ENCODE peak calls at places on chromosomes 16 and 17, in five cellular contexts. R is pancreas, D is kidney, W is cardiac muscle cell, G is stomach. O is an unnamed sample. For H3K4me1, the result is how much of the 10 kb centered on the place peaks cover.

GRCh38 chr16:19601083-19601976 is 45.8 kb downstream of the VPS35L start:
- DNase-seq in R (no peak), D (no peak), W (peak), G (no peak), O (peak)

GRCh38 chr16:56262879-56263245 is 71.6 kb downstream of the GNAO1 start:
- DNase-seq in R (no peak), D (no peak), W (no peak), G (no peak), O (no peak)

GRCh38 chr17:12547829-12548228 is 117.9 kb upstream of the MYOCD start:
- DNase-seq in R (no peak), D (no peak), W (no peak), G (no peak), O (no peak)

GRCh38 chr17:10754109-10754508 is 24.3 kb upstream of the TMEM220 start:
- DNase-seq in R (peak), D (no peak), W (peak), G (peak), O (peak)

GRCh38 chr16:15415411-15416070 is 18.8 kb upstream of the BMERB1 start:
- DNase-seq in R (no peak), D (no peak), W (no peak), G (no peak), O (no peak)

GRCh38 chr17:50918933-50919296 is 52.8 kb upstream of the TOB1 start:
- DNase-seq in R (no peak), D (peak), W (no peak), G (peak), O (no peak)

GRCh38 chr16:75288596-75289120 is 37.2 kb upstream of the BCAR1 start:
- DNase-seq in R (no peak), D (no peak), W (no peak), G (no peak), O (peak)

GRCh38 chr16:56317998-56318912 is 107.1 kb downstream of the AMFR start:
- DNase-seq in R (peak), D (peak), W (peak), G (peak), O (peak)

GRCh38 chr16:14232106-14232890 is 161.2 kb downstream of the MRTFB start:
- DNase-seq in R (peak), D (peak), W (no peak), G (no peak), O (no peak)

GRCh38 chr16:83059237-83059636 is 432.5 kb downstream of the CDH13 start:
- DNase-seq in R (no peak), D (no peak), W (no peak), G (no peak), O (no peak)

GRCh38 chr17:71845354-71845753 is 275.5 kb upstream of the SOX9 start:
- DNase-seq in R (no peak), D (no peak), W (no peak), G (no peak), O (no peak)
- H3K27ac ChIP-seq in R (no peak), D (no peak), W (no peak), G (no peak), O (no peak)

GRCh38 chr16:81552743-81553079 is 108.1 kb downstream of the CMIP start:
- DNase-seq in R (no peak), D (no peak), W (no peak), G (no peak), O (no peak)
- H3K4me1 ChIP-seq in R (under half), D (under half), W (under half), G (half or more), O (under half)

DNA sequence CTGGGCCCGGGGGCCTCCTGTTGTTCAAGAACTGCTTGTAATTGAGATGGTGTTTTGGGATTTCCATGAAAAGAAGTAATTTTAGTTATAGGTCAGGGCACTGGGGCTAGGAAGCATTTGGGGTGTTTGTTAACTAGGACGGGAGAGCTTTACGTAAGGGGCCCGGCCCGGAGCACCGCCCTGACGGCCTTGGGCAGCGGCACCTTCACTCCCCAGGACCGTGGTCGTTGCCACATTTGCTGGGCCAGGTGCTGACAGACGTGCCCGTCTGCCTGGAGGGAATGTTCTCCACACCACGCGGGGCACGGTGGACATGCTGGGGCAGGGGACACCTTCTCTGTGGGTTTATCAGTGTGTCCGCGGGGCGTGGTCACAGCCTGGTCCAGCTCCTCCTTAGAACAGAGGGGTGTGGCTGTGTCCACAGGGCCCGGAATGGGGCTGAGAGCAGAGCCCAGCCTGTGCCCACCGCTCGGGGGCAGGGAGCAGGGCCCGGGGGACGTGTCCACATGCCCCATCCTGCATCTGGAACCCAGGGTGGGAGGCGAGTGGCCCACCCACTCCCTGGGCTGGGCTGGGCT is 57.7 kb downstream of the BAIAP2 start:
- DNase-seq in R (no peak), D (no peak), W (no peak), G (peak), O (no peak)
- H3K27ac ChIP-seq in R (no peak), D (no peak), W (no peak), G (no peak), O (no peak)

GRCh38 chr17:40326832-40327199 is 17.8 kb downstream of the RARA start:
- DNase-seq in R (no peak), D (no peak), W (peak), G (no peak), O (no peak)

GRCh38 chr17:40327244-40327666 is 18.3 kb downstream of the RARA start:
- DNase-seq in R (no peak), D (no peak), W (no peak), G (no peak), O (no peak)

GRCh38 chr17:40325156-40326013 is 16.4 kb downstream of the RARA start:
- DNase-seq in R (peak), D (peak), W (no peak), G (no peak), O (no peak)

GRCh38 chr17:40327735-40328385 is 18.9 kb downstream of the RARA start:
- DNase-seq in R (no peak), D (no peak), W (no peak), G (no peak), O (no peak)

DNA sequence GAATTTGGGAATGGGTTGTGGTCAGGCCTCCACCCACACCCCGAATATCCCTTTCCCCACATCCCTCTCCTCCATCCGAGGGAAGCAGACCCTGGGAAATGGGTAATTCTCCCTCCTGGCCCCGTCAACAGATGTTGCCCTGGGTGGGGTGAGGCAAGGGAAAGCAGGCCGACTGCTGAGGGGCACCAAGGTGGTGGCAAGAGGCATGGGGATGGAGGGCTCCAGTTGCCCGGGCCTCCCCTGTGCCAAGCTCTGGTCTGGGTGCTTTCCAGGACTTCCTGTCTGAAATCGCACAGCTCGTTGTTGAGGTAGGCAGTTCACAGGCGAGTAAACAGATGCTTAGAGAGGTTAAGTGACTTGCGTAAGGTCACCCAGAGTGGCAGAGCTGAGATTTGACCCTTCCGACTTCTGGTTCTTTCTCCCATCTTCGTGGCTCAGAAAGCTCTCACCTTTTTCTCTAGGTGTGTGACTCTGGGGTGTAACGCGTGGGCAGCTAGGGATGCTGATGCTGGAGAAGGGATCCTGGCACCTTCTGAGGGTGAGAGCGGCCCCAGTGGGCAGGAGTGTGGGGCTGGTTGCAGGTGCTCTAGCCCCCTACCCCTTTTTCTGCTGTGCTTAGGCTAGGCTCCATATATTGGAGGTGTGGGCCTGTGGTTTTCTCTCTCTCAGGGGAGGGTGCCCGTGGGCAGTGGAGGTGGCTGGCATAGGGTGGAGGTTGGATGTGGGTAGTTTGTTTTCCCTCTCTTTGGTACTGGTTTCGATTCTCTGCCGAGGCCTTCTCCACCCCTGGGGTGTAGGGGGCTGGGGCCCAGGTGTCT is 17.2 kb downstream of the RARA start:
- DNase-seq in R (no peak), D (peak), W (no peak), G (no peak), O (no peak)
- H3K4me1 ChIP-seq in R (under half), D (half or more), W (half or more), G (half or more), O (half or more)

GRCh38 chr17:73290399-73291259 is 21.2 kb downstream of the CDC42EP4 start:
- DNase-seq in R (no peak), D (no peak), W (no peak), G (no peak), O (no peak)

GRCh38 chr17:73293031-73293430 is 18.8 kb downstream of the CDC42EP4 start:
- DNase-seq in R (peak), D (no peak), W (no peak), G (peak), O (peak)

GRCh38 chr17:73291260-73291801 is 20.5 kb downstream of the CDC42EP4 start:
- DNase-seq in R (peak), D (peak), W (peak), G (peak), O (peak)

GRCh38 chr17:73293480-73293911 is 18.3 kb downstream of the CDC42EP4 start:
- DNase-seq in R (peak), D (peak), W (peak), G (peak), O (peak)

DNA sequence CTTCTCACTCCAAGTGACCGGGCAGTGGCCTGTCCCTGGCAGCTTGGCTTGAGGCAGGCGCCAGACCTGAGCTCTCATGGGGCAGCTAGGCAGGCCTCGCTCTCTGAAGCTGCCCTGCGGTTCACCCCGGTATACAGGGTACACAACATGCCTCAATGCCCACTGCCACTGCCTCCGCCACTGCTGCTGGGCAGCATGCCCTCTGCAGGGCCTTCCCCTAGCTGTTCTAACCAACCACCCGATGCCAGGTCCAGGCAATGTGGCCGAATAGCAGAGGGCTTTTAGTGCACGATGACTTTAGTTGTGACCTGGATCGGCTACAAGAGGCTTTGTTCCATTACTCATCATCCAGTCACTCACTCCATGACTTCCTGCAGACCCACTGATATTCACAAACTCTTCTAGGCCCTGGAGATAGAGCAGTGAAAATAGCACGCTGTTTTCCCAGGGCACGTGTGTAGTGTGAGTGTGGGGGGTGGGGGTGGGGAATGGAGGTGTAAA is 19.7 kb downstream of the CDC42EP4 start:
- DNase-seq in R (peak), D (peak), W (peak), G (peak), O (peak)
- H3K27ac ChIP-seq in R (peak), D (peak), W (peak), G (peak), O (peak)

DNA sequence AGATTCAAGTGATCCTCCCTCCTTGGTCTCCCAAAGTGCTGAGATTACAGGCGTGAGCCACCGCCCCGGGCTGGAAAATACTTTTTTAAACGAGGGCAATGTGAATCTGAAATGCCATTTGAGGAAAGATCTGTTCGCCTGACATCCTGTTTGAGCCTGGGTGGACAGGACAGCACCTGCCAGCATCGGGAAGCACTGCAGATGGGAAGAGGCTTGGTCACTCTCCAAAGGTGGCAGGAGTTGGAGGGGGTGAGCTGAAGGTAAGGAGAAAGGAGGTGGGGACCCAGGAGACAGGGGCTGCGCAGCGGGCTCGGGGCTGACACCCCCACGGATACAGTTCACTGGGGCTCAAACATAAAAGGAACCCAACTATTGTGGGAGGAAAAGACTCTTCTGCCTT is 3.9 kb upstream of the BIRC5 start:
- DNase-seq in R (no peak), D (no peak), W (no peak), G (no peak), O (no peak)
- H3K4me1 ChIP-seq in R (under half), D (under half), W (under half), G (under half), O (under half)

DNA sequence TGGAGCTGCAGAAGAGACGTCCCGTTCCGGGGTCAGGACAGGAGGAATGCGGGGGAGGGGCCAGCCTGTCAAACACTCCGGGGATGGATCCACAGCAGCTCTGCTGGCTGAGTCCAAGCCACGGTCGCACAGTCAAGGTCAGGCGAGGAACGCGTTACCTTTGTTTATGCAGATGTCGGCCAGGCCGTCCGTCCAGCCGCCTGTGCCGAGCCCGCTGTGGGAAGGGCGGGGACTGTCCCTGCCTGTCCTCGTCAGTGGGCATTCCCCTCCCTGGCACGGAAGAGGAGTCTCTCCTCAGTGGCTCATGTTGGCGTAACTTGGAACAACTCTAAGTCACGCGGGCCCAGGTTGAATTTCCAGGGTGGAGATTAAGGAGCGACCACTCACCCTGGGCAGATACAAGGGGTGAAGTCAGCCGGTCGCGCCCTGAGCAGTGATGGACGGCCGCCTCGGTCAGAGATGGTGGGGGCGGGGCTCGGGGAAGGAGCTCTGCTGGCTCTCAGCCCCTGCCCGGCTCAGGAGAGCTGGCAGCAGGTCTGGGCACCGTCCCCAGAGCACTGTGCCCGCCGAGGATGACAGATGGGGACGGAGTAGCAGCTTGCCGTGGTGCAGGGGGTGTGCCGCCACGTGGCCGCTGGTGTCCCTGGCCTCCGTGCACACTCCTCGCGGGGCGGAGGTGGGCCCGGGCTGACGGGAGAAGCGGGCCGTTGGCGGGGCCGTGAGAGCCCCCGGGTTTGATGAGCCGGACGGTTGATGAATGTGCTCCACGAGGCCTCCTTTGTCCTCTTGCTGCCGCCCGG is 7.3 kb downstream of the CACNA1H start:
- DNase-seq in R (peak), D (peak), W (no peak), G (no peak), O (peak)
- H3K27ac ChIP-seq in R (peak), D (peak), W (peak), G (peak), O (peak)

GRCh38 chr17:65457635-65458257 is 103.7 kb downstream of the AXIN2 start:
- DNase-seq in R (no peak), D (no peak), W (no peak), G (no peak), O (peak)

GRCh38 chr17:65456368-65457151 is 104.9 kb downstream of the AXIN2 start:
- DNase-seq in R (no peak), D (no peak), W (no peak), G (no peak), O (no peak)

GRCh38 chr17:65457183-65457582 is 104.3 kb downstream of the AXIN2 start:
- DNase-seq in R (no peak), D (no peak), W (no peak), G (no peak), O (no peak)

GRCh38 chr17:65463242-65463641 is 98.2 kb downstream of the AXIN2 start:
- DNase-seq in R (no peak), D (peak), W (peak), G (peak), O (peak)

DNA sequence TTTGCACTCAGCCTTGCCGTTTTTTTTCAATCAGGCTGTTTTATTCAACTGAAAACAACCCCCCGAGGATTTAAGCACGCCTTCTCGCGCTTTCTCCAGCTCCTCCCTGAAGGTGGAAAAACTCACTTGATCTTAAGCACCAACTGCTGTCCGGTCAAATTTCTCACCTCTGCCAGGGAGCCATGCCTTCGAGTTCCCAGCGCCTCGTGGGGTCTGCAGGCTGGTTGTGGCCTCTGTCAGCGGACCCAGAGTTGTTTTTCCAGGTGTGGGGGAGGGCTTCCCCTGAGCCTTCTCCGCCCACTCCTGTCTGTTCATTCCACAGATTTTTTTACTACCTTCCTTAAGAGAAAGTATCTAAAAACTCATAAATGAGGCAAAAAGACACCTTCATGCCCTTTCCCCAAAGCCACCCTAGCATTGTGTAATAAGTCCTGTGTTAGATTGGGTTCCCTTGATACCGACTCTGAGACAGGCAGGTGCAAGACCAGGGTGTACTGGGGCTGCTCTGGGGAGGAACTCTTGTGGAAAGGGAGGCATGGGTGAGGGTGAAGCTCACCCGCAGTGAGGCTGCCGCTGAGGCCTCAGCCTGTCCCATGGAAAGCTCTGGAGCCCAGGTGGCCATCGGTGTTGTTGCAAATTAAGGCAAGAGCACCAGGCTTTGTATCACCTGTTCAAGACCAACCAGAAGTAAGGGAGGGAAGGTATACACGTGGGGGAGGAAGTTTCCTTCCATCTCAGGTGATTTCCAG is 101.6 kb downstream of the AXIN2 start:
- DNase-seq in R (no peak), D (no peak), W (no peak), G (no peak), O (no peak)
- H3K4me1 ChIP-seq in R (under half), D (under half), W (under half), G (under half), O (half or more)

GRCh38 chr16:57480754-57481230 is 5.5 kb downstream of the DOK4 start:
- DNase-seq in R (no peak), D (no peak), W (no peak), G (no peak), O (no peak)

GRCh38 chr16:57482845-57483545 is 3.3 kb downstream of the DOK4 start:
- DNase-seq in R (no peak), D (no peak), W (no peak), G (peak), O (no peak)

GRCh38 chr16:57480127-57480753 is 6.1 kb downstream of the DOK4 start:
- DNase-seq in R (peak), D (peak), W (peak), G (peak), O (no peak)

GRCh38 chr16:57479422-57480126 is 6.7 kb downstream of the DOK4 start:
- DNase-seq in R (no peak), D (no peak), W (peak), G (peak), O (no peak)

GRCh38 chr16:57481421-57481820 is 4.9 kb downstream of the DOK4 start:
- DNase-seq in R (no peak), D (no peak), W (no peak), G (no peak), O (no peak)
- H3K27ac ChIP-seq in R (no peak), D (peak), W (peak), G (peak), O (no peak)

DNA sequence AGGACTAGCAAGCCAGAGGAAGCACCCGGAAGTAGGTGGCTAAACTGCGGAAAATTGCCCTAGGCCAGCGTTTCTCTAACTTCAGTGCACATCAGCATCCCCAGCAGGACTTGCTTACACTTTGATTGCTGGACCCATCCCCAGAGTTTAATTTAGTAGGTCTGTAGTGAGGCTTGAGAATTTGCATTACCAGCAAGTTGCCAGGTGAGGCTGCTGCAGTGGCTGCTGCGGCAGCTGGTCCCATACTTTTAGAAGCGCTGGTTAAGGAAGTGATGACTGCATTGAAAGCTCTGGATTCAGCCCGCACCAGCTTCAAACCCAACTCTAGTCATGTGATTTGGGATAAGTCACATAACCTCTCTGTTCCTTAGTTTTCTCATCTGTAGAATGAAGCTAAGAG is 4.2 kb downstream of the EEF2K start:
- DNase-seq in R (no peak), D (no peak), W (no peak), G (no peak), O (no peak)
- H3K4me1 ChIP-seq in R (under half), D (under half), W (under half), G (under half), O (under half)